ENCODE peak calls at places on chromosomes 1 and 21, in five cellular contexts. J, Y, Q, K and Z are unnamed samples.
A peak's percentile ranks its signal among the peaks of the same experiment; 100 is the strongest.

GRCh38 chr1:167573035-167573434 is 19.5 kb upstream of the CREG1 start:
- DNase-seq in J (no peak), Y (no peak), Q (no peak), K (no peak), Z (no peak)

GRCh38 chr1:215523906-215524305 is 43.2 kb upstream of the KCTD3 start:
- DNase-seq in J (peak; percentile 18), Y (peak; percentile 59), Q (no peak), K (no peak), Z (no peak)

GRCh38 chr21:39651206-39651605 is 38.5 kb downstream of the B3GALT5 start:
- DNase-seq in J (no peak), Y (no peak), Q (no peak), K (no peak), Z (no peak)

GRCh38 chr1:42658880-42659337 is 686 bp downstream of the PPIH start:
- DNase-seq in J (no peak), Y (peak; percentile 20), Q (no peak), K (no peak), Z (no peak)

GRCh38 chr1:91948501-91949355 is 473 bp upstream of the BRDT start:
- DNase-seq in J (peak; percentile 22), Y (no peak), Q (peak; percentile 87), K (peak; percentile 20), Z (peak; percentile 84)

GRCh38 chr1:155177192-155177917 is 3.7 kb downstream of the TRIM46 start:
- DNase-seq in J (no peak), Y (no peak), Q (no peak), K (no peak), Z (no peak)

GRCh38 chr1:108533351-108534083 is 26.4 kb upstream of the EEIG2 start:
- DNase-seq in J (no peak), Y (no peak), Q (no peak), K (no peak), Z (peak; percentile 76)

GRCh38 chr1:238485062-238485905 is 594.6 kb upstream of the ZP4 start:
- DNase-seq in J (no peak), Y (peak; percentile 13), Q (no peak), K (no peak), Z (no peak)

GRCh38 chr1:248847181-248847955 is 9.3 kb downstream of the ZNF672 start:
- DNase-seq in J (no peak), Y (no peak), Q (no peak), K (no peak), Z (no peak)